ENCODE peak calls at places on chromosomes 11 and 22, in nine cellular contexts. A is psoas muscle, G is pancreas, D is neuronal stem cell, Y is GM23248, P is IMR-90, L is neural progenitor cell, Z is stomach, N is astrocyte. I is an unnamed sample.

GRCh38 chr11:37110383-37110782 is 512.3 kb upstream of the RAG2 start:
- DNase-seq in N (no peak), L (no peak), Y (no peak), G (no peak), A (no peak), Z (no peak), P (no peak), D (no peak), I (no peak)

GRCh38 chr11:11876458-11876857 is 34.7 kb downstream of the USP47 start:
- DNase-seq in Z (no peak), P (no peak), N (no peak), D (no peak), G (no peak), L (peak; percentile 26), Y (peak; percentile 5), A (no peak), I (no peak)

GRCh38 chr11:123536690-123537437 is 106.8 kb downstream of the GRAMD1B start:
- DNase-seq in P (no peak), G (no peak), A (no peak), Y (peak; percentile 52), Z (no peak), D (no peak), N (no peak), L (peak; percentile 14), I (no peak)

GRCh38 chr11:123020968-123021367 is 39.3 kb upstream of the BSX start:
- DNase-seq in G (no peak), D (no peak), N (peak; percentile 19), L (peak; percentile 73), A (no peak), P (peak; percentile 49), Z (no peak), Y (peak; percentile 84), I (peak; percentile 10)

GRCh38 chr11:77090373-77091111 is 12.1 kb upstream of the OMP start:
- DNase-seq in A (no peak), N (no peak), L (no peak), G (peak; percentile 28), Z (no peak), Y (no peak), P (no peak), D (no peak), I (peak; percentile 55)

GRCh38 chr11:61627831-61628753 is 47.2 kb upstream of the SYT7 start:
- DNase-seq in Y (peak; percentile 87), Z (peak; percentile 81), A (peak; percentile 67), D (peak; percentile 67), L (peak; percentile 86), N (peak; percentile 40), P (peak; percentile 73), G (peak; percentile 81), I (peak; percentile 72)

GRCh38 chr22:17135153-17135760 is 14.1 kb upstream of the TMEM121B start:
- DNase-seq in P (no peak), Y (no peak), G (no peak), A (no peak), L (no peak), Z (no peak), N (no peak), D (no peak), I (no peak)

GRCh38 chr11:125433454-125434121 is 62.5 kb downstream of the FEZ1 start:
- DNase-seq in Y (peak; percentile 81), N (peak; percentile 47), A (peak; percentile 32), L (peak; percentile 77), D (peak; percentile 48), Z (peak; percentile 29), G (no peak), P (peak; percentile 66), I (peak; percentile 10)

GRCh38 chr22:47515384-47516125 is 753.1 kb downstream of the TBC1D22A start:
- DNase-seq in Z (no peak), D (no peak), P (no peak), Y (no peak), G (no peak), A (no peak), N (no peak), L (no peak), I (no peak)
- H3K9me3 ChIP-seq in Z (no peaks in the 10 kb centered on the region), D (peaks cover 23% of the 10 kb centered on the region), P (peaks cover 23% of the 10 kb centered on the region), Y (no peaks in the 10 kb centered on the region), G (no peaks in the 10 kb centered on the region), A (no peaks in the 10 kb centered on the region), N (peaks cover 6% of the 10 kb centered on the region), L (peaks cover 29% of the 10 kb centered on the region), I (no peaks in the 10 kb centered on the region)

GRCh38 chr22:47274196-47274595 is 511.7 kb downstream of the TBC1D22A start:
- DNase-seq in D (no peak), G (no peak), Z (no peak), A (no peak), Y (no peak), L (no peak), N (no peak), P (no peak), I (no peak)

GRCh38 chr22:47275479-47276218 is 513.2 kb downstream of the TBC1D22A start:
- DNase-seq in D (no peak), G (no peak), Y (no peak), P (no peak), N (no peak), A (no peak), L (no peak), Z (no peak), I (no peak)

GRCh38 chr22:47277511-47277910 is 515.1 kb downstream of the TBC1D22A start:
- DNase-seq in Z (no peak), A (no peak), G (no peak), N (no peak), L (no peak), P (no peak), D (no peak), Y (no peak), I (no peak)

GRCh38 chr22:47277001-47277400 is 514.6 kb downstream of the TBC1D22A start:
- DNase-seq in Y (no peak), P (no peak), D (no peak), N (no peak), Z (no peak), L (no peak), G (no peak), A (no peak), I (no peak)

DNA sequence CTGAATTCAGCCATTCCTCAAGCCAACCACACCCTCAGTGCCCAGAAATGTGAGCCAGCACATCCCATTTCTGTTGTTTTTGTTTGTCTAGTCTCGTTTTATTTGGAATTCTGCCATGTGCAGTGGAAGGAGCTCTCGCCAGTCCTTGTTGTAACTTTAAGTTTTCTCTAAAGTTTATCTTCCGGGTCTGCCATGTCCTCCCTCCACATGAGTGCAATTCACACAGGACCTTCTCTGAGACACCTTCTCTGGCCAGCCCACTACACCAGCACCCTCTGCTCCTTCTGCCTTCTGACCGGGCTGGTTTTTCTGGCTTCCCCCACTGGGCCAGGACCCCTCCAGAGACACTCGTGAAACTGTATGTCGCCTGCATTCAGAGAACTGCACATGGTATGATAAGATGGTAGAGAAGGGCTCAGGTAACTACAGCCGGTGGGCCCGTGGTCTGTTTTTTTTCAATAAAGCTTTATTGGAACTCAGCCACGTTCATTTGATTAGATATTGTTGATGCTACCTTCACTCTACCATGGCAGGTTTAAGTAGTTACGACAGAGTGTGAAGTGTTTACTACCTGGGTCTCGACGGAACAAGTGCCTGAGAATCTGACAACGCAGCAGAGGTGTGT is 513.9 kb downstream of the TBC1D22A start:
- DNase-seq in Z (no peak), G (no peak), L (no peak), A (no peak), P (no peak), Y (no peak), N (no peak), D (no peak), I (no peak)
- H3K9me3 ChIP-seq in Z (no peaks in the 10 kb centered on the region), G (no peaks in the 10 kb centered on the region), L (peaks cover 7% of the 10 kb centered on the region), A (no peaks in the 10 kb centered on the region), P (peaks cover 3% of the 10 kb centered on the region), Y (no peaks in the 10 kb centered on the region), N (no peaks in the 10 kb centered on the region), D (peaks cover 57% of the 10 kb centered on the region), I (no peaks in the 10 kb centered on the region)

GRCh38 chr22:47294222-47294532 is 531.7 kb downstream of the TBC1D22A start:
- DNase-seq in Y (peak; percentile 65), P (peak; percentile 52), N (peak; percentile 57), L (no peak), G (no peak), A (no peak), Z (peak; percentile 25), D (no peak), I (no peak)
- H3K9me3 ChIP-seq in Y (no peaks in the 10 kb centered on the region), P (peaks cover 7% of the 10 kb centered on the region), N (no peaks in the 10 kb centered on the region), L (no peaks in the 10 kb centered on the region), G (no peaks in the 10 kb centered on the region), A (no peaks in the 10 kb centered on the region), Z (no peaks in the 10 kb centered on the region), D (peaks cover 72% of the 10 kb centered on the region), I (no peaks in the 10 kb centered on the region)

GRCh38 chr11:59403546-59403945 is 22.7 kb downstream of the OR5A2 start:
- DNase-seq in A (no peak), Z (no peak), P (no peak), Y (no peak), G (no peak), N (no peak), D (no peak), L (peak; percentile 12), I (no peak)
- H3K9me3 ChIP-seq in A (no peaks in the 10 kb centered on the region), Z (no peaks in the 10 kb centered on the region), P (no peaks in the 10 kb centered on the region), Y (no peaks in the 10 kb centered on the region), G (no peaks in the 10 kb centered on the region), N (no peaks in the 10 kb centered on the region), D (no peaks in the 10 kb centered on the region), L (peaks cover 30% of the 10 kb centered on the region), I (no peaks in the 10 kb centered on the region)

GRCh38 chr11:87753143-87753542 is 422.1 kb downstream of the RAB38 start:
- DNase-seq in G (no peak), Y (no peak), A (no peak), L (no peak), P (no peak), Z (no peak), N (no peak), D (no peak), I (no peak)

GRCh38 chr11:87754685-87755084 is 420.6 kb downstream of the RAB38 start:
- DNase-seq in Y (no peak), N (no peak), L (no peak), G (no peak), P (no peak), A (no peak), D (no peak), Z (no peak), I (no peak)
- H3K9me3 ChIP-seq in Y (peaks cover 3% of the 10 kb centered on the region), N (no peaks in the 10 kb centered on the region), L (no peaks in the 10 kb centered on the region), G (no peaks in the 10 kb centered on the region), P (no peaks in the 10 kb centered on the region), A (no peaks in the 10 kb centered on the region), D (no peaks in the 10 kb centered on the region), Z (no peaks in the 10 kb centered on the region), I (no peaks in the 10 kb centered on the region)

GRCh38 chr22:49047461-49047860 is 780.2 kb downstream of the BRD1 start:
- DNase-seq in Y (no peak), P (peak; percentile 15), N (peak; percentile 1), Z (no peak), D (no peak), L (no peak), G (no peak), A (no peak), I (no peak)
- H3K9me3 ChIP-seq in Y (no peaks in the 10 kb centered on the region), P (peaks cover 59% of the 10 kb centered on the region), N (no peaks in the 10 kb centered on the region), Z (no peaks in the 10 kb centered on the region), D (peaks cover 1% of the 10 kb centered on the region), L (no peaks in the 10 kb centered on the region), G (no peaks in the 10 kb centered on the region), A (no peaks in the 10 kb centered on the region), I (no peaks in the 10 kb centered on the region)

I was measured in transverse colon.